ENCODE peak calls at places on chromosomes 4 and X, in six cellular contexts. V, Z, M, F, N and J are unnamed samples.

GRCh38 chr4:53963786-53964185 is 100.6 kb downstream of the CHIC2 start:
- DNase-seq in Z (no peak), V (no peak), M (no peak), F (no peak), N (no peak), J (no peak)

GRCh38 chrX:151153086-151153485 is 23.3 kb upstream of the GPR50 start:
- DNase-seq in F (peak), M (peak), N (no peak), Z (no peak), V (no peak), J (no peak)

GRCh38 chr4:48342559-48342878 is 1.2 kb downstream of the SLAIN2 start:
- DNase-seq in N (no peak), Z (no peak), F (peak), M (no peak), V (no peak), J (no peak)

GRCh38 chr4:169120624-169121023 is 110.6 kb upstream of the CBR4 start:
- DNase-seq in N (no peak), V (no peak), M (peak), Z (no peak), F (no peak), J (no peak)

GRCh38 chrX:53186363-53186762 is 38.6 kb downstream of the KDM5C start:
- DNase-seq in N (no peak), F (no peak), V (no peak), M (no peak), Z (no peak), J (no peak)

GRCh38 chrX:66731398-66731797 is 92.5 kb upstream of the EDA2R start:
- DNase-seq in M (peak), F (peak), N (no peak), Z (no peak), V (peak), J (no peak)

GRCh38 chr4:48275247-48275646 is 5.6 kb upstream of the TEC start:
- DNase-seq in N (no peak), F (peak), M (peak), V (peak), Z (no peak), J (no peak)

GRCh38 chr4:118410143-118410542 is 57.3 kb upstream of the PRSS12 start:
- DNase-seq in V (no peak), M (no peak), N (no peak), F (no peak), Z (no peak), J (no peak)

GRCh38 chr4:94724016-94724415 is 33.7 kb upstream of the BMPR1B start:
- DNase-seq in Z (no peak), M (no peak), V (no peak), N (no peak), F (no peak), J (no peak)

GRCh38 chr4:89049853-89050252 is 7.1 kb downstream of the FAM13A start:
- DNase-seq in V (no peak), N (no peak), F (no peak), M (no peak), Z (no peak), J (no peak)

GRCh38 chr4:163764569-163764968 is 270.1 kb downstream of the TMA16 start:
- DNase-seq in M (no peak), Z (no peak), N (no peak), F (no peak), V (no peak), J (no peak)

GRCh38 chr4:687048-687974 is 1.6 kb downstream of the SLC49A3 start:
- DNase-seq in V (no peak), Z (no peak), M (peak), F (peak), N (no peak), J (no peak)

GRCh38 chr4:156614536-156614935 is 357.1 kb downstream of the PDGFC start:
- DNase-seq in V (no peak), Z (no peak), M (no peak), F (no peak), N (no peak), J (no peak)

GRCh38 chr4:88758264-88758663 is 60.6 kb upstream of the NAP1L5 start:
- DNase-seq in V (no peak), N (no peak), M (no peak), Z (no peak), F (peak), J (no peak)

GRCh38 chr4:69823481-69824186 is 36.3 kb downstream of the SULT1E1 start:
- DNase-seq in Z (no peak), N (no peak), V (no peak), M (peak), F (no peak), J (no peak)

GRCh38 chr4:96739101-96739500 is 899.2 kb downstream of the PDHA2 start:
- DNase-seq in V (no peak), Z (no peak), N (no peak), M (no peak), F (no peak), J (no peak)

GRCh38 chr4:3473943-3474335 is 10.8 kb downstream of the DOK7 start:
- DNase-seq in Z (no peak), M (no peak), N (no peak), F (no peak), V (no peak), J (no peak)

GRCh38 chr4:7021930-7022658 is 21.1 kb upstream of the TADA2B start:
- DNase-seq in Z (no peak), F (no peak), M (no peak), V (no peak), N (no peak), J (no peak)

GRCh38 chr4:16597829-16598228 is 300.6 kb downstream of the LDB2 start:
- DNase-seq in F (no peak), M (peak), Z (no peak), N (no peak), V (no peak), J (no peak)

GRCh38 chrX:107119281-107119680 is 659 bp upstream of the RBM41 start:
- DNase-seq in F (no peak), M (no peak), N (no peak), V (no peak), Z (no peak), J (no peak)

GRCh38 chrX:107117993-107118321 is 665 bp downstream of the RBM41 start:
- DNase-seq in V (no peak), N (no peak), F (peak), Z (no peak), M (no peak), J (no peak)

GRCh38 chrX:107123750-107124149 is 5.1 kb upstream of the RBM41 start:
- DNase-seq in V (no peak), F (no peak), N (no peak), Z (no peak), M (no peak), J (no peak)

DNA sequence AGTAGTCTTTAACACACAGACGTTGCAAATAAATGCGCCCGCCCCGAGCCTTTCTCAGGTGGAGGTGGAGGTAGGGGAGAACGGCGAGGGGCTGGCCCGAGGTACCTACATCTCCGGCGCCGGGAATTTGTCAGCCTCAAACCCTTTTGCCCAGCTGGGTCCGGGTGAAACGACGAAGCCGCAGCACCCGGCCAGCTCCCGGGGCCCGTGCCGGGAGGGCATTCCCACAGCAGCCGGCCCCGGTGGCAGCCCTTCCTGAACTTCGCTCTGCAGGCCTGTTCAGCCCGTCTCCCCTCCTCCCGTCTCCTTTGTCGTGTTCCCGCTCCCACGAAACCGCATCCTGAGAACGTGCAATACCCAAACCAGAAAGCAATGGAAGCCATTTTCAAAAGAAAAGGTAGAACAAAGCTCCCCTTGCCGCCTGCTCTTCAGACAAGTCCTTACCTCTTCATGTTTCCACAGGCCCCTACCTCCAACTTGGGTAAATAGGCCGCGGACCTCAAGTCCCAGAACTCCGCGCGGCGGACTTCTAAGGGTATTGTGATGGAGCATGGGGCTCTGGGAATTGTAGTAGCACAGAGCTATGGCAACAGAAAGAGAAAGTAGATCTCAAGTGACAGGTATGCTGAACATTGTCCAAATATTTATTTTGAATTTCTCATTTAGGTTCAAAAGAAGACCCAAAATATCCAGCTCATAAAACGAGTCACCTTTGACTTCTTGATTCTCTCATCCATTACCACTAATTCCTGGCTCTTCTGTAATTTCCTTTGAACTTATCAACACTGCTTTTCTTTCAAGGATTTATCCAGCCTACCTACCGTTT is at the start of gene RBM41:
- DNase-seq in N (peak), V (peak), Z (peak), F (peak), M (peak), J (peak)
- TF ChIP-seq POLR2A in N (peak), V (no peak), Z (no peak), F (peak), M (peak), J (peak)

DNA sequence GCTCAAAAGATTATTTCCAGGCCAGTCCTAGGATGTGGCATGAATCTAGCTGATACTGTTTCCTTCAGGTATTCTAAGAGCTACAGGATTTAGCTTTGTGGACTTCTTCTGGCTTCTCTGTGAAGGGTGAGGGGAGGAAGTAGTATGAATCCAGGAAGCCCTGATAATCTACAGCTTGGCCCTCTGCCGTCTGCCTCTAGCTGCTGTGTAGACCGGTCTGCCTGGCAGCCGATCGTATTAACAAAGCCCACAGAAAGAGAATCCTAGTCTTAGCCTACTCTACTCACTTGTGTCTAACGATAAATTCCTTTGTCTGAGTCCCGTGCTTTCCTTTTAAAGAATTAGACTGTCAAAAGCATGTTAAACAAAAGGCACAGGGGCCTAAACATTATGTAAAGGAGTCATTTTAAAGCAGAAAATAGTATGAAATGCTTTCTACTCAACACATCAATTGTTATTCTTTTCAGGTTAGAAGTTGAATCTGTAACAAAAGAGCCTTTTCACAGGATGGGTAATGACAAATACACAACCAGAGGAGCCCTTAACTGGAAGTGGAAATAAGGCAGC is 48.8 kb upstream of the UCP1 start:
- DNase-seq in F (no peak), M (no peak), Z (no peak), N (no peak), V (no peak), J (no peak)
- TF ChIP-seq TAF1 in F (no peak), M (no peak), Z (no peak), N (no peak), V (no peak), J (no peak)

DNA sequence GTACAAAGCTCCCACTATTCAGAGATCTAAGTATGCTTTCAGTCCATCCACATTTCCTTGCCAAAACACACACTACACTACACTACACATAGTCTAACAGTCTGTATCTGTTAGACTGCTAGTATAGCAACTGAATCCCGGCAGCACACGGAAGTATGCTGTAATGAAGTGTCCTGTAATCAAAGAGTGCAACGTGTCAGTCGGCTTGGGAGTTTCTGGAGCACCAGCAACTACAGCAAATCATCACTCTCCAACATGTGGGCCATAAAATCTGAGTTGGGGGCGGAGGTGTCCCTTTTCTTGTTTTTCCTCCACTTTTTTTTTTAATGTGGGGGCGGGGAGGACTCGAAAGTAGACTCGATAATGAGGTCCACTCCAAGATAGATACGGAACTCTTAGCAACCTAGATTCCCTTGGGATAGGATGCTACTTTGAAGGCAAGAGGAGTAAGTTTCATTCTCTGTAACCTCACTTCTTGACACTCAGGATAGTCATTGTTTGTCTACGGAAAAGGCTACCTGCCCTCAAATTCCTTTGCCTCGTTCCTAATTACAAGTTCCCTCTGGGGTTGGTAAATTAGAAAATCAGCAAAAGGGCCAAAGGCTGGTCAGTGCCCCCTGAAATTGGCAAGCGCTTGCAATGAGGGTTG is 722 bp downstream of the SLC10A7 start:
- DNase-seq in M (peak), Z (no peak), N (no peak), V (peak), F (peak), J (peak)
- TF ChIP-seq POLR2A in M (peak), Z (peak), N (peak), V (peak), F (no peak), J (no peak)

GRCh38 chr4:99536848-99537247 is 26.0 kb downstream of the C4orf17 start:
- DNase-seq in F (no peak), M (peak), N (no peak), Z (no peak), V (no peak), J (no peak)
- TF ChIP-seq TAF1 in F (no peak), M (no peak), N (no peak), Z (no peak), V (no peak), J (no peak)

GRCh38 chr4:44446191-44446590 is 2.4 kb downstream of the KCTD8 start:
- DNase-seq in Z (no peak), V (no peak), M (no peak), F (no peak), N (no peak), J (no peak)

GRCh38 chr4:44446801-44447562 is 1.6 kb downstream of the KCTD8 start:
- DNase-seq in V (no peak), N (no peak), Z (no peak), M (no peak), F (no peak), J (no peak)

GRCh38 chr4:44447563-44448504 is 775 bp downstream of the KCTD8 start:
- DNase-seq in V (no peak), F (no peak), M (no peak), Z (no peak), N (no peak), J (no peak)

DNA sequence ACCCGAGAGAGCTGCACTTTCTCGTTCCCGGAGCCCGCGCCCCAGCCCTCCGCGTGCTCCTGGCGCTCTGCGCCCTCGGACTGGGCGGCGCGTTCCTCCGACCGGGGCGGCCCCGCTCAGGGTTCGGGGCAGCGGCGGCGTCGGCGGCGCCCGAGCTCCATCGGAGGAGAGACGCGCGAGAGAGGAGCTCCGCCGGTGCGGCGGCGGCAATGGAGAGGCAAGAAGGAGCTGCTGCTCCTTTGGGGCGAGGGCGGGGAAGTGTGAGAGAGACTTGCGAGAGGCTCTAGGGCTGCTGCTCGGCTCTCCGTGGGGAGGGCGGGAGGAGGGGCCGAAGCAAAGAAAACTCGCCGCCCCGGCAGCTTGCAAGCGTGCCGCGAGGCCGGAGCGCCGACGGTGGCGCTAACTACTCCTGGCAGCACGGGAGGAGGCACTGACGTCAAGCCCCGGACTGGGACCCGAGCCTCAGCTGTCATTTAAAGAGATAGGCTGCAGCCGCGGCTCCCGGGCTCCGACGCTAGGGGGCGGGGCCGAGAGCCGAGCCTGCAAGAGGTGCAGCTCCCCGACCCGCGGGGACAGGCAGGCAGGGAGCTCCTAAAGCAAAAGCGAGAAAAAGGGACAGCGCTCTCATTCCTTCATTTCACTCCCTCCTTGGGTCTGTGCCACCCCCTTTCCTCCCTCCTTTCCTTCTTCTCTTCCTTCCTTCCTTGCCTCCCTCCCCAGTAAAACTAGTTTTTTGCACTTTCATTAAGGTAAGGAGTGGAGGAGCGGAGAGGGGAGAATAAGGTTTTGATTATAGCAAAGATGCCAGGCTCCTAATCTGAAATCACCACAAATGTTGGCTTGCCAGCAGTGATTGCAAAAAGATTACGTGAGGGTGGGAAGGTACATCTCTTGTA is at the start of gene KCTD8:
- DNase-seq in Z (peak), M (peak), N (peak), V (peak), F (peak), J (peak)
- TF ChIP-seq POLR2A in Z (no peak), M (no peak), N (peak), V (no peak), F (no peak), J (no peak)

GRCh38 chrX:48894891-48895290 is 2.7 kb downstream of the TIMM17B start:
- DNase-seq in Z (no peak), F (no peak), M (no peak), N (no peak), V (no peak), J (no peak)

GRCh38 chrX:48897621-48898306 is at the start of the genes PQBP1 and TIMM17B:
- DNase-seq in Z (peak), V (peak), N (peak), F (peak), M (peak), J (peak)

GRCh38 chrX:48899078-48899410 is 1.3 kb downstream of the PQBP1 start:
- DNase-seq in N (no peak), Z (no peak), M (no peak), V (no peak), F (no peak), J (no peak)

GRCh38 chrX:48897157-48897620 is 379 bp downstream of the TIMM17B start:
- DNase-seq in F (peak), M (peak), N (no peak), V (no peak), Z (no peak), J (no peak)

GRCh38 chrX:48896611-48897011 is 957 bp downstream of the TIMM17B start:
- DNase-seq in F (peak), N (no peak), Z (no peak), V (no peak), M (no peak), J (no peak)
- TF ChIP-seq TAF1 in F (no peak), N (no peak), Z (no peak), V (no peak), M (no peak), J (no peak)